ENCODE peak calls at places on chromosomes 13 and 19, in four cellular contexts. K is PC-3, P is aorta, M is thoracic aorta. S is an unnamed sample.

GRCh38 chr19:18408053-18408476 is 10.6 kb upstream of the LRRC25 start:
- DNase-seq in P (no peak), K (peak), M (no peak), S (no peak)

GRCh38 chr19:17749912-17750317 is 1.4 kb upstream of the FCHO1 start:
- DNase-seq in M (no peak), K (no peak), P (no peak), S (no peak)

GRCh38 chr13:33797622-33798021 is 20.3 kb upstream of the RFC3 start:
- DNase-seq in M (no peak), P (no peak), K (peak), S (no peak)

GRCh38 chr19:46192990-46193650 is 36.4 kb upstream of the IGFL1 start:
- DNase-seq in K (peak), M (no peak), P (no peak), S (no peak)

GRCh38 chr13:99299545-99300341 is 7.5 kb downstream of the GPR183 start:
- DNase-seq in P (no peak), M (no peak), K (no peak), S (no peak)

GRCh38 chr19:48568345-48568886 is 16.4 kb downstream of the SULT2B1 start:
- DNase-seq in K (peak), M (peak), P (peak), S (peak)

GRCh38 chr13:94157705-94158218 is 321.7 kb downstream of the DCT start:
- DNase-seq in M (no peak), P (no peak), K (no peak), S (peak)

GRCh38 chr13:93496985-93497673 is 270.5 kb downstream of the GPC6 start:
- DNase-seq in K (no peak), P (no peak), M (no peak), S (no peak)

GRCh38 chr13:52359534-52359933 is 46.4 kb downstream of the THSD1 start:
- DNase-seq in M (no peak), K (no peak), P (no peak), S (no peak)

GRCh38 chr13:106656214-106656613 is 88.3 kb upstream of the ARGLU1 start:
- DNase-seq in M (no peak), K (no peak), P (no peak), S (no peak)
- H3K27ac ChIP-seq in M (no peak), K (no peak), P (no peak), S (no peak)

GRCh38 chr13:39462906-39463305 is 140.1 kb downstream of the LHFPL6 start:
- DNase-seq in P (no peak), M (no peak), K (no peak), S (no peak)
- H3K27ac ChIP-seq in P (no peak), M (no peak), K (no peak), S (no peak)

GRCh38 chr19:43723588-43723987 is 7.7 kb downstream of the IRGC start:
- DNase-seq in K (peak), P (no peak), M (no peak), S (no peak)

GRCh38 chr19:43725468-43725867 is 9.6 kb downstream of the IRGC start:
- DNase-seq in K (no peak), M (no peak), P (no peak), S (no peak)

GRCh38 chr19:43724896-43725295 is 9.0 kb downstream of the IRGC start:
- DNase-seq in K (no peak), M (no peak), P (no peak), S (no peak)

GRCh38 chr19:43727593-43727853 is 11.6 kb downstream of the IRGC start:
- DNase-seq in K (no peak), M (no peak), P (no peak), S (no peak)

DNA sequence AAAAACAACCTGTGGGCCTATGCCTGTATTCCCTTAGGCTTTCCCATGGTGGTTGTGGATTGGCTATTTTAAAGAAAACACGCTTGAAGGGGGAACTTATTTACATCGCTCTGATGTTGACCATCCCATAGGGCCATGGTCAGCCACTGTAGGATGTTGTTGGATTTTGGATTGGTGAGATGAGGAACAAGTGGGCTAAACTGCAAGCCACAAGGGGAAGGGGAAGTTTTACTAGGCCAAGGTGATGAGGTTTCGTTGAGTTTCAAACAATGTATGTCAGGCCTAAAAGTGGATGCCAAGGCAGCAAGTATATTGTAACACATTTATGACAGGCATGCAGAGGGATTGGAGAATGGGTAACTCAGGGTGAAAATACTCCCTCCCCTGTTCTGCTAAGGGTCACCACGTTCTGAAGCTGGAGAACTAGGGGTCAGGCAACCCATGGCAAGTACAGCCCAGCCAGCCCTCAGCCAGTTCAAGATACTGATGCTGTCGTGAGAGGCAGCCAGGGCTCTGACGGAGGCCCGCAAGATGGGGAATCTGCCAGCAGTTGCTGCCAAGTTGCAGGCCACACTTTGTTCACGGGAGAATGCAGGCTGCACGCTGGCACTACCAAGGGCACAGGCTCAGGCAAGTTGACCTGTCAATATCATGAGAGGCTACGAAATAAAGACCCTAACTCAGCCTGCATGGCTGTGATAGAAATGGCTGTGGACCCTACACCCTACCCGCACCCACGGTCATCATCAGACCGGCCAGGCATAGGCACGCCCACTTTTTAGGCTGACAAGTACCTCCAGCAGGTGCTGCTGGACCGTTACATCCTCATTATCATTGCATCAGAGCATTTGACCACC is 11.1 kb downstream of the IRGC start:
- DNase-seq in P (no peak), M (no peak), K (no peak), S (no peak)
- H3K27ac ChIP-seq in P (no peak), M (no peak), K (no peak), S (no peak)

DNA sequence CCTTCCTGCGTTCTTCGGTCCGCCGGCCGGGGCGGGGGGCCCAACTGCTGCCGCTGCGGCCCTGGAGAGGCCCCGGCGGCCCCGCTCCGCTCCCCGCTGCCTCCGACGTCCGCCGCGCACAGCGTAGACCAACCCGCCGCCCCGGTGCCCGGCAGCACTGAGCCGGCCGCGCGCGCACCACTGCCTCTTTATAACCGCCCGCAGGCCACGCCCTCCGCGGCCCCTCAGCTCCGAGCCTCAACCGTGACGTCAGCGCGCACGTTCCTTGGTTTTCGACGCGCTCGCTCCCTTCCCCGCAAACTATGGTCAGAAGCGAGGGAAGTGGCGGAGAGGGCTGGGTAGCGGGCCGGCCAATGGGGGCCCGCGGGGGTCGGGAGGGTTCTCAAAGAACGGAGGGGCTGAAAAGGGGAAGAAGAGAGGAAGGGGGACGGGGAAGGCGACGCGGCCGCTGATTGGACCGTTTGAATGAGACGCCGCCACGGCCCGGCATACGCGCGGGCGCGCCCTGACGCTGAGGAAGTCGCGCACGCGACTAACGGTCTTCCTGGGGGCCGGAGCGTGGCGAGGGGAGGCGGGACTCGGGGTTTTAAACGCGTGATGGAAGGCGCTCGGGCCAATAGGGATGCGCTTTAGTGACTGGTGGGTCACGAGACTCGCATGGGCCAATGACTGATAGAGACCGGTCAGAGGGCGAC is at the start of gene UBE2S:
- DNase-seq in K (peak), P (peak), M (peak), S (peak)
- H3K27ac ChIP-seq in K (peak), P (peak), M (peak), S (peak)

DNA sequence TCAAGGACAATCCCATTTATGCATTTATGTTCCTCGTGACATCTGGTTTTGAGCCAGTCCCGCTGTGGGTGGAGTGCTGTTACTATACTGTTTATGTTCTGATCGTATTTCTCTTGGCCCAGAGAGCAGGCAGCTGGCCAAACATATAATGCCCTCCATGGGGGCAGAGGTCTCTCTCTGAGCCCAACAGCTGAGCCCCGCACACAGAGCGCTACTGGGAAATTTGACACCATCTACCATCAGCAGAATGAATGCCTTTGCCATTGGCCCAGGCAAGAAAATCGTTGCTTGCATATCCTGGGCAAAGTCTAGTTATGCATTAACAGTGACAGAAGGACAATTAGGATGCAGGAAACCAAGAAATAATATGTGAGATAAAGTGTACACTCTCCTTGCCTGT is 126.8 kb upstream of the CACNA1A start:
- DNase-seq in M (no peak), K (peak), P (no peak), S (no peak)
- H3K27ac ChIP-seq in M (no peak), K (no peak), P (no peak), S (no peak)

DNA sequence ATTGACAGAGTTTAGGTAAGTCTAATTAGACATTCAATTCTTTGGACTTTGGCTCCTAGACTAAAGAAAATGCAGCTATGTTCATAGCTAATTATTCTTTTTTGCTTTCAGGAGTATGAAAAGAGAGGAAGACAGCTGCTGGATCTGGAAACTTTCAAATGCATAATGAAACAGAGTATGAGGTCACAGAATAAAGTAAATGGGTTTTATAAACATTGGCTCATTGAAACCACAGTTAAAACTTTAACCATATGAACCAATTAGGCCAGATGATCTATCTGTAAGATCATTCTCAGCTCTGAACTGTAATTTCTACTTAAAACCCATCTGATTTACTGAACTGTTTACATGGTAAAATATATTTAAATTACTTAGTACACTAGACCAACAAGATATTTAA is 82.8 kb downstream of the TEX26 start:
- DNase-seq in M (no peak), K (no peak), P (no peak), S (no peak)
- H3K27ac ChIP-seq in M (no peak), K (no peak), P (no peak), S (no peak)

DNA sequence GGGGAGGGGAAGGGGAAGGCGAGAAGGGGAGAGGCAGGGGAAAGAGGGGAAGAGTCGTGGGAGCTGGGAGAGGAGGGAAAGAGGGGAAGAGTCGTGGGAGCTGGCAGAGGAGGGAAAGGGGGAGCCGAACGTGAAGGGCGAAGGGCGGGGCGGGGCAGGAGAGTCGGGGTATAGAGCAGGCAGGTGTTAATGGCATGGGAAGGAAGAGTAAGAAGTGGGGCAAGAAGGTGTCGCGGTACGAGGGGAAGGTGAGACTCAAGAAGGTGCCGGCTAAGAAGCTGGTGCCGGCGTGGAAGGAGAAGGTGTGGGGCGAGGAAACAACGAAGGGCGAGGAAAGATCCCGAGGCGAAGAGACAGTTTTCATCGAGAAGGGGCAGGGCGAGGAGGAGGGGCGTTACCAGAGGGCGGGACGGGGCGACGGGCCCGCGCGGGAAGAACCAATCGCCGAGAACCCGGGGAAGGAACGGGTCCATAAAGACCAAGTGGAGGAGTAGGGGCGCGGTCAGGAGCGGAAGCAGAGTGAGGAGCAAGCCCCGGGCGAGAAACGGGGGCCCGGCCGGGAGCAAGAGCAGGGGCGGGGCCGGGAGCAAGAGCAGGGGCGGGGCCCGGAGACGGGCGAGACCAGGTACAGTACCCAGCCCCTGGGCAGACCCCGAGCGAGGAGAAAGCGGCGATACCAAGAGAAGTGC is 463 bp downstream of the CATSPERG start:
- DNase-seq in K (peak), P (peak), M (peak), S (peak)
- H3K27ac ChIP-seq in K (peak), P (no peak), M (peak), S (peak)

DNA sequence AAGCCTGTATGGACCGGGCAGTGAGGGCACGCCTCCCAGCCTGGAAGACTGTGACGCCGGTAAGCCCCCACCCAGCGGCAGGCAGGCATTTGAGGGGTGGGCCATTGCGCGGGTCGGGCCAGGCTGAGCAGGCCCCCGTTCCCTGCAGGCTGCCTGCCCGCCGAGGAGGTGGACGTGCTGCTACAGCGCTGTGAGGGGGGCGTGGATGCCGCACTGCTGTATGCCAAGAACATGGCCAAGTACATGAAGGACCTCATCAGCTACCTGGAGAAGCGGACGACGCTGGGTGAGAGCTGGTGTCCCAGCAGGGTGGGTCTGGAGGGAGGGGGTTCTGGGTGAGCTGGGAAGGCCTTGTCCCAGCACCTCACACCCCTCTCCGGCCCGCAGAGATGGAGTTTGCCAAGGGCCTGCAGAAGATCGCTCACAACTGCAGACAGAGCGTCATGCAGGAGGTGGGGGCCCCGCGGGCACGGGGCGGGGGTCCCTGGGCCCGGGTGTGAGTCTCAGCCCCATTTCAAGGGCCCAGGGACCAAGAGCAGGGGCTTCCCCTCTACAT is 7.1 kb downstream of the ARHGAP45 start:
- DNase-seq in P (peak), K (no peak), M (no peak), S (no peak)
- H3K27ac ChIP-seq in P (no peak), K (no peak), M (no peak), S (no peak)

GRCh38 chr19:6479836-6480398 is 1.7 kb downstream of the DENND1C start:
- DNase-seq in K (no peak), P (no peak), M (no peak), S (no peak)

GRCh38 chr19:6483235-6483634 is 1.6 kb upstream of the DENND1C start:
- DNase-seq in M (no peak), P (no peak), K (no peak), S (no peak)

GRCh38 chr19:6480843-6481415 is 658 bp downstream of the DENND1C start:
- DNase-seq in P (no peak), M (no peak), K (no peak), S (no peak)

GRCh38 chr19:6482343-6482686 is 728 bp upstream of the DENND1C start:
- DNase-seq in K (no peak), M (no peak), P (no peak), S (no peak)

DNA sequence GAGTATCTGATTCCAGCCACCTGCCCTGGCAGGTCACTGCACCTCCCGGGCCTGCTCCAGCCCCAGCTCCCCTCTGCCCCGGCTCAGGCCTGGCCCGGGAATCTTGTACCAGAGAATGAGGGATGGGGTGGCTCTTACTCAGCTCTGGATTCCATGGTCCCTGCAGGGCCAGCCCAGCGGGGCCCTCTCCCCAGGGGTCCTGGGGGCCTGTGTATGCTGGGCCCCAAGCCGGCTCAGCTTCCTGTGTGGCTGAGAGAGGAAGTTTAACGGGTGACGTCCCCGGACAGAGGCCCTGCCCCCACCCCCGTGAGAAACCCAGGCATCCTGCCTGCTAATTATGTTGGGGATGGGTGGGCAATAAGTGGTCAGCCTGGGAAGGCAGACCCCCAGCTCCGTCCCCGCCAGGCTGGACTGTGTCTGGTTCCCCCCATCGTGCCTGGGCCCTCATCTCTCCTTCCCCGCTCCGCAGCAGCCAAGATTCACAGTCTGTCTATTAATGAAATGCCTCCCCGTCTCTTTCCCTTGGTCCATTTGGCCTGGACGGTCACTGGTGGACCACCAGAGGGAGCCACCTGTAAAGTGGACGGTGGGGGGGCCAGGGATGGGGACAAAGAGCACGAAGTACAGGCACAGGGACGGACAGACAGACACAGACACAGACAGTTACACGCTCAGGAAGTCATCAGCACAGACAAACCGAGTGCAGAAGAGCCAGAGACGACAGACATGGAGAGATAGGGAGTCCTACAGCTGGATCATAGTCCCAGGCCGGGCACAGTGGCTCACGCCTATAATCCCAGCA is at the start of gene DENND1C:
- DNase-seq in M (no peak), P (no peak), K (peak), S (no peak)
- H3K27ac ChIP-seq in M (no peak), P (no peak), K (no peak), S (no peak)

GRCh38 chr13:76885203-76886004 is 801 bp downstream of the KCTD12 start:
- DNase-seq in M (no peak), P (peak), K (peak), S (peak)

GRCh38 chr13:76884167-76884566 is 2.0 kb downstream of the KCTD12 start:
- DNase-seq in P (no peak), K (no peak), M (no peak), S (no peak)

GRCh38 chr13:76886292-76887061 is at the start of gene KCTD12:
- DNase-seq in M (peak), K (peak), P (peak), S (peak)

GRCh38 chr13:76886005-76886291 is 257 bp downstream of the KCTD12 start:
- DNase-seq in P (no peak), K (no peak), M (no peak), S (no peak)

DNA sequence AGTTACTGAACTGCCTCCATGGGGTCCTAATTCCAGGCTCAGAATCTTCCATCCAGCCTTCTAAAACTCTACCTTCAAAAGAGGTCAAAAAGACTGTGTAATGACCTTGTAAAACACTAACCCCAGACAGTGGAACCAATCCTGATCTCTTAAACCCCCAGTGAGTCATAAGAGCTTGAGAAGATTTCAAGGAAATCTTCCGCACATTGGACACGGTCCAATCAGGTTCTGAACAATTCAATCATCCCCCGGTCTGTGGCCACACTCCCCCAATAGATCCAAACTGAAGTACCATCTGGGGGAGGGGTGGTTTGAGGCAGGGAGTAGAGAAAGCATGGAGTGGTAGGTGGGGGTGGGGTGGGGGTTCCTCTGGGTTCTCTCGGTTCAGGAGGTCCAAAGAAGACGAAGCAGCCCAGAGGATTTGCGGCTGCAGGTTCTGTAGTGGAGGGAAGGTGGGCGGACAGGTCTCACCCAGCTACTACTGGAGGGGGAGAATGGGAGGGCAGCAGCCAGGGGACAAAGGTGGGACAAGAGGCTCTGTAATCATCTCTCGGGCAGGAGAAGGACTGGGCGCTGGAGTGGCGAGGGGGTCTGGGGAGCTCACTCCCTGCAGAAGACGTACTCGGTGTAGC is 1.5 kb downstream of the KCTD12 start:
- DNase-seq in P (no peak), M (no peak), K (peak), S (no peak)
- H3K27ac ChIP-seq in P (no peak), M (peak), K (no peak), S (peak)